ENCODE peak calls at places on chromosomes 11 and 22, in five cellular contexts. T is mucosa of descending colon, S is cardiac fibroblast, B is fibroblast of mammary gland, N is A549. A is an unnamed sample.
A peak's percentile ranks its signal among the peaks of the same experiment; 100 is the strongest.

GRCh38 chr11:2393941-2394817 is 6.4 kb upstream of the TSSC4 start:
- DNase-seq in S (no peak), T (no peak), N (no peak), B (no peak), A (no peak)

GRCh38 chr11:69636870-69637600 is 3.9 kb upstream of the CCND1 start:
- DNase-seq in T (peak; percentile 48), N (no peak), B (no peak), S (no peak), A (no peak)

GRCh38 chr11:44950036-44950624 is 553 bp downstream of the TP53I11 start:
- DNase-seq in T (peak; percentile 75), S (no peak), B (no peak), N (no peak), A (peak; percentile 90)

GRCh38 chr22:33467718-33468117 is 409.5 kb upstream of the SYN3 start:
- DNase-seq in S (no peak), B (peak; percentile 26), N (no peak), T (no peak), A (no peak)

GRCh38 chr11:102780491-102780918 is at the start of gene MMP10:
- DNase-seq in N (peak; percentile 63), T (no peak), B (peak; percentile 74), S (peak; percentile 33), A (no peak)

GRCh38 chr11:122392508-122392907 is 263.0 kb upstream of the UBASH3B start:
- DNase-seq in B (no peak), N (no peak), T (no peak), S (no peak), A (no peak)

GRCh38 chr22:32202539-32203180 is 2.2 kb downstream of the RFPL2 start:
- DNase-seq in S (peak; percentile 45), N (peak; percentile 47), B (peak; percentile 26), T (peak; percentile 74), A (peak; percentile 82)

GRCh38 chr11:113468666-113469345 is 6.4 kb downstream of the DRD2 start:
- DNase-seq in T (no peak), N (no peak), B (no peak), S (no peak), A (no peak)

GRCh38 chr11:1570896-1571759 is 943 bp downstream of the DUSP8 start:
- DNase-seq in S (no peak), T (peak; percentile 69), B (no peak), N (no peak), A (peak; percentile 30)

GRCh38 chr11:3177931-3178330 is 12.8 kb upstream of the OSBPL5 start:
- DNase-seq in T (no peak), S (no peak), B (peak; percentile 42), N (no peak), A (no peak)

GRCh38 chr11:114827043-114827442 is 148.7 kb downstream of the NXPE2 start:
- DNase-seq in N (no peak), S (no peak), B (no peak), T (no peak), A (no peak)

GRCh38 chr11:105181521-105181920 is 42.0 kb upstream of the CARD18 start:
- DNase-seq in B (peak; percentile 38), N (no peak), S (peak; percentile 74), T (no peak), A (no peak)

GRCh38 chr11:13183094-13183825 is 94.3 kb upstream of the BMAL1 start:
- DNase-seq in B (peak; percentile 59), T (no peak), S (peak; percentile 78), N (peak; percentile 48), A (no peak)

GRCh38 chr22:41528938-41529561 is 15.2 kb downstream of the POLR3H start:
- DNase-seq in T (no peak), N (no peak), S (no peak), B (no peak), A (no peak)

GRCh38 chr11:113014262-113014661 is 53.0 kb downstream of the NCAM1 start:
- DNase-seq in B (no peak), N (no peak), T (no peak), S (peak; percentile 26), A (no peak)

GRCh38 chr11:120985718-120986569 is 38.0 kb upstream of the TBCEL start:
- DNase-seq in S (peak; percentile 60), B (peak; percentile 18), T (peak; percentile 65), N (peak; percentile 21), A (peak; percentile 85)

GRCh38 chr22:18029686-18030267 is 5.4 kb upstream of the MICAL3 start:
- DNase-seq in N (no peak), T (no peak), B (no peak), S (no peak), A (no peak)

GRCh38 chr11:11407065-11407737 is 54.2 kb upstream of the CSNK2A3 start:
- DNase-seq in T (no peak), S (no peak), N (no peak), B (peak; percentile 43), A (no peak)

GRCh38 chr11:12448131-12448939 is 71.0 kb downstream of the PARVA start:
- DNase-seq in B (peak; percentile 13), N (no peak), T (no peak), S (no peak), A (no peak)

GRCh38 chr11:113398669-113399430 is 11.3 kb downstream of the ANKK1 start:
- DNase-seq in S (no peak), T (no peak), N (no peak), B (no peak), A (no peak)

GRCh38 chr11:124897681-124898680 is at the start of gene ROBO4:
- DNase-seq in S (peak; percentile 89), N (no peak), B (peak; percentile 96), T (no peak), A (no peak)

GRCh38 chr11:59186130-59186594 is 14.2 kb downstream of the DTX4 start:
- DNase-seq in B (no peak), N (peak; percentile 41), T (peak; percentile 88), S (no peak), A (peak; percentile 81)

DNA sequence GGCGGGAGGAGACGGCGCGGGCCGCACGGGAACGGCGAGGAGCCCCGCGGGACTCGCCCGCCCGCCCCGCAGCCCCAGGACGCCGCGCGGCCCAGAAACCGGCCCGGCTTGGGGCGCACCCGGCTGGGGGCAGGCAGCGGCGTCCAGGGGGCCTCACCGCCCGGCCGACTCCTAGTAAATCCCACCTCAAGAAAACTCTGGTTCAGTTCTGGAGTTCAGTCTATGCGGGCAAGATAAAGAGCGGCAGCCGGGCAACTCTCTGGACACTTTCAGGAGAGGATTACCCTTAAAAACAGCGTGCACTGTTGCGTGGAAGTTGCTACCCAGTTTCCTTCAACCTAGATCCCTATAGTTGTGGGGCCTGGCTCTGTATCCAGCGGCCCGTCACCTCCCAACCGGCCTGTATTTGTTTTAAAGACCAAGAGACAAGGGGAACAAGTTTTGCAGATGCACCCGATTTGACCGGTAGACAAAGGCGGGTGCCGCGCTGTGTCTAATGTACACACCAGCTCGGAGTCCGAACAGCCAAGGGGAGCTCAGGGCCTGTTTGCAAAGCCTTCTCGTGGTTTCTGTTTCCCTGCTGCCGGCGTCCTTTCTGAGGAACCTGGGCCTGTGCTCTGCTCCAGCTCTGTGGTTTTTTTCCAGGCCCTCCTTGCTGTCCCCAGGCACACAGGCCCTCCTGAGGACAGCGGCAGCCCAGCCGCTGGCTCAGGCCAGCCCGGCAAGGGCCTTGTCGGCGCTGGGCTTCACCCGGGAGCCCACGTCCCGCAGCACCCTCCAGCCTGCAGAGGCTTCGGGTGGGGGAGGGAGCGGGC is 1.1 kb downstream of the TBX1 start:
- DNase-seq in T (no peak), S (no peak), B (peak; percentile 34), N (no peak), A (peak; percentile 43)
- H3K4me3 ChIP-seq in T (no peak overlapping the region), S (no peak overlapping the region), B (peak overlapping the region; percentile 37), N (peak overlapping the region; percentile 36), A (no peak overlapping the region)

GRCh38 chr11:32426192-32426591 is 9.1 kb downstream of the WT1 start:
- DNase-seq in S (no peak), T (no peak), N (no peak), B (no peak), A (no peak)
- TF ChIP-seq CTCF in S (no peak), T (no peak), N (no peak), B (no peak), A (no peak)

GRCh38 chr22:30435674-30436126 is 10.1 kb downstream of the MTFP1 start:
- DNase-seq in N (no peak), B (no peak), S (no peak), T (peak; percentile 61), A (no peak)
- H3K4me3 ChIP-seq in N (no peak overlapping the region), B (no peak overlapping the region), S (no peak overlapping the region), T (no peak overlapping the region), A (no peak overlapping the region)

DNA sequence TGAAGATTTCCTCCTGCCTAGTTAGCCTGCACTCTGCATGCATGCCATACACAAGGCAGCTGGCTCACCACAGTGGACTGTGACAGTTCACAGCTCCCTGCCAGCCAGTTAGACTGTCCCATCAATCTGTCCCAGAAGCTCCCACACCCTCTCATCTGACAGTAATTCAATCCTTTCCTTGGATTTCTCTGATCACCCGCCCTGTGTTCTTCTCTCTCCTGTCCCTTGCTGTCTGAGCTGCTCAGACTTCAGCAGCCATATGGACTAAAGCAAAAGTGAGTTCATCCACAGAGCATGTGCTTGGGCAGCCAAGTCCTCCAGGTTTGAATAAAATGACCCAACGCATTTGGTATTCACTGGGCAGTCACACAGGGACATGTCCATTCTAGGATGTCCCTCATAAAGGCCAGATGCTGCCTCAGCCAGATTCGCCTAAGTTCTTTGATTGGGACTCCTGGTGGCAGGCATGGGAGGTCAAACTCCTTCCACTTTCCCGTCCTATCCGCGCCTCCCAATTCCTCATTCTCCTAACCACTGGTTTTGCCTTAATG is 54.5 kb upstream of the ZBTB44 start:
- DNase-seq in N (no peak), T (no peak), B (no peak), S (no peak), A (no peak)
- TF ChIP-seq CTCF in N (no peak), T (no peak), B (no peak), S (no peak), A (no peak)